ENCODE peak calls at places on chromosomes 1 and 21, in eight cellular contexts. I is neural progenitor cell, F is OCI-LY7, N is PC-3, D is hepatocyte, W is GM23248, U is SK-N-SH, C is MM.1S. J is an unnamed sample.

GRCh38 chr1:228291906-228292608 is 84.2 kb downstream of the OBSCN start:
- DNase-seq in F (no peak), D (no peak), I (no peak), W (peak), N (no peak), U (no peak), C (no peak), J (no peak)

GRCh38 chr1:170619167-170620030 is 44.5 kb upstream of the PRRX1 start:
- DNase-seq in U (no peak), N (peak), D (no peak), F (no peak), C (peak), W (peak), I (no peak), J (no peak)

GRCh38 chr1:27428316-27429028 is 36.0 kb downstream of the GPR3 start:
- DNase-seq in F (no peak), N (no peak), D (peak), C (no peak), U (peak), W (no peak), I (no peak), J (peak)

GRCh38 chr1:93016171-93016570 is 54.9 kb upstream of the DIPK1A start:
- DNase-seq in W (peak), D (no peak), I (peak), N (peak), F (no peak), U (no peak), C (no peak), J (peak)

GRCh38 chr1:237562247-237562823 is 328.4 kb downstream of the ZP4 start:
- DNase-seq in N (peak), I (peak), D (peak), C (peak), U (peak), F (peak), W (peak), J (peak)

GRCh38 chr1:209527993-209528392 is 55.5 kb upstream of the CAMK1G start:
- DNase-seq in N (peak), C (no peak), U (no peak), I (no peak), W (peak), D (peak), F (no peak), J (no peak)

GRCh38 chr1:183238071-183238470 is 52.0 kb downstream of the LAMC2 start:
- DNase-seq in N (peak), U (no peak), F (no peak), D (no peak), W (peak), C (no peak), I (no peak), J (no peak)

GRCh38 chr1:203028067-203028783 is 1.9 kb downstream of the PPFIA4 start:
- DNase-seq in I (no peak), D (peak), F (no peak), C (no peak), N (no peak), W (no peak), U (no peak), J (no peak)

GRCh38 chr1:1144122-1144842 is 28.4 kb upstream of the C1orf159 start:
- DNase-seq in W (no peak), D (no peak), C (peak), N (no peak), F (peak), I (peak), U (no peak), J (peak)

GRCh38 chr21:46214478-46215340 is 13.9 kb downstream of the LSS start:
- DNase-seq in W (no peak), N (no peak), D (no peak), C (no peak), U (no peak), F (no peak), I (no peak), J (no peak)

GRCh38 chr1:92951141-92951582 is 10.1 kb downstream of the DIPK1A start:
- DNase-seq in I (no peak), U (no peak), W (peak), N (peak), C (peak), F (peak), D (peak), J (no peak)

GRCh38 chr1:223765036-223765718 is 52.8 kb downstream of the CAPN2 start:
- DNase-seq in C (peak), F (no peak), N (no peak), D (peak), I (peak), W (peak), U (no peak), J (no peak)

GRCh38 chr1:61497013-61497412 is 227.9 kb downstream of the TM2D1 start:
- DNase-seq in D (no peak), F (no peak), U (no peak), I (no peak), C (no peak), W (no peak), N (peak), J (no peak)

GRCh38 chr1:183096889-183097288 is 73.7 kb downstream of the LAMC1 start:
- DNase-seq in W (peak), N (no peak), D (no peak), F (no peak), U (no peak), I (no peak), C (no peak), J (no peak)

GRCh38 chr1:18922319-18922726 is 20.0 kb upstream of the ALDH4A1 start:
- DNase-seq in I (peak), F (no peak), C (no peak), W (peak), U (no peak), D (peak), N (peak), J (no peak)

GRCh38 chr1:160058087-160058486 is 11.9 kb downstream of the KCNJ10 start:
- DNase-seq in N (peak), U (no peak), F (no peak), W (peak), I (no peak), C (no peak), D (no peak), J (peak)

GRCh38 chr1:94069649-94070285 is 51.2 kb downstream of the ABCA4 start:
- DNase-seq in I (no peak), U (no peak), D (no peak), W (no peak), F (no peak), N (peak), C (no peak), J (no peak)

GRCh38 chr21:25735895-25736597 is 1.3 kb downstream of the GABPA start:
- DNase-seq in C (peak), F (peak), D (peak), N (peak), I (peak), U (no peak), W (peak), J (peak)

GRCh38 chr1:204350857-204351573 is 8.7 kb downstream of the PLEKHA6 start:
- DNase-seq in U (peak), F (peak), I (peak), W (peak), C (no peak), D (peak), N (no peak), J (peak)

GRCh38 chr1:12047120-12047876 is 15.8 kb upstream of the TNFRSF8 start:
- DNase-seq in W (peak), U (no peak), N (no peak), D (no peak), F (no peak), I (no peak), C (peak), J (no peak)

GRCh38 chr1:234125283-234125682 is 220.8 kb downstream of the SLC35F3 start:
- DNase-seq in C (peak), F (peak), U (peak), D (peak), I (peak), N (peak), W (peak), J (peak)

GRCh38 chr1:234862944-234863515 is 253.1 kb upstream of the IRF2BP2 start:
- DNase-seq in F (no peak), C (no peak), D (peak), I (peak), U (no peak), N (no peak), W (peak), J (no peak)

GRCh38 chr1:183723571-183723970 is 70.5 kb upstream of the APOBEC4 start:
- DNase-seq in U (no peak), C (no peak), I (no peak), F (no peak), N (no peak), D (no peak), W (no peak), J (no peak)

GRCh38 chr21:45182958-45183357 is 104.7 kb downstream of the POFUT2 start:
- DNase-seq in D (no peak), W (no peak), U (no peak), C (no peak), N (no peak), F (no peak), I (no peak), J (no peak)

GRCh38 chr1:54981466-54981865 is 1.0 kb downstream of the TMEM61 start:
- DNase-seq in I (no peak), W (no peak), N (no peak), U (no peak), C (no peak), D (no peak), F (no peak), J (no peak)

GRCh38 chr1:28195780-28196179 is 19.3 kb upstream of the PTAFR start:
- DNase-seq in N (no peak), D (no peak), U (no peak), I (peak), F (no peak), C (no peak), W (no peak), J (peak)

GRCh38 chr1:15950763-15951295 is 25.1 kb downstream of the ZBTB17 start:
- DNase-seq in I (no peak), C (no peak), F (no peak), U (no peak), D (peak), N (no peak), W (peak), J (no peak)

GRCh38 chr1:54407957-54408700 is 1.9 kb upstream of the SSBP3 start:
- DNase-seq in N (peak), I (peak), D (no peak), W (peak), C (peak), F (no peak), U (no peak), J (peak)

GRCh38 chr1:68542586-68542985 is 45.7 kb upstream of the DEPDC1 start:
- DNase-seq in N (peak), W (peak), U (no peak), F (no peak), D (peak), C (no peak), I (no peak), J (no peak)

GRCh38 chr1:84899969-84900368 is 7.0 kb upstream of the LPAR3 start:
- DNase-seq in F (no peak), I (no peak), N (no peak), U (no peak), C (no peak), D (no peak), W (no peak), J (no peak)

GRCh38 chr1:36555041-36555440 is 72.3 kb upstream of the CSF3R start:
- DNase-seq in F (no peak), I (no peak), W (no peak), U (no peak), C (no peak), N (no peak), D (no peak), J (no peak)

GRCh38 chr1:56686171-56686570 is 41.1 kb downstream of the PRKAA2 start:
- DNase-seq in W (peak), I (no peak), U (no peak), F (no peak), C (no peak), N (peak), D (no peak), J (no peak)

GRCh38 chr1:33326690-33327300 is 5.9 kb upstream of the A3GALT2 start:
- DNase-seq in N (no peak), F (no peak), U (no peak), C (no peak), D (no peak), I (no peak), W (no peak), J (no peak)

GRCh38 chr1:12113433-12114339 is 50.6 kb downstream of the TNFRSF8 start:
- DNase-seq in W (peak), N (peak), F (no peak), U (no peak), D (no peak), C (peak), I (no peak), J (no peak)

GRCh38 chr1:91651671-91652071 is 151.0 kb downstream of the CDC7 start:
- DNase-seq in U (no peak), F (no peak), I (no peak), W (peak), D (peak), C (no peak), N (peak), J (no peak)

GRCh38 chr21:37618081-37618480 is 251.5 kb downstream of the DYRK1A start:
- DNase-seq in W (no peak), D (no peak), C (no peak), I (no peak), F (no peak), U (no peak), N (no peak), J (no peak)

DNA sequence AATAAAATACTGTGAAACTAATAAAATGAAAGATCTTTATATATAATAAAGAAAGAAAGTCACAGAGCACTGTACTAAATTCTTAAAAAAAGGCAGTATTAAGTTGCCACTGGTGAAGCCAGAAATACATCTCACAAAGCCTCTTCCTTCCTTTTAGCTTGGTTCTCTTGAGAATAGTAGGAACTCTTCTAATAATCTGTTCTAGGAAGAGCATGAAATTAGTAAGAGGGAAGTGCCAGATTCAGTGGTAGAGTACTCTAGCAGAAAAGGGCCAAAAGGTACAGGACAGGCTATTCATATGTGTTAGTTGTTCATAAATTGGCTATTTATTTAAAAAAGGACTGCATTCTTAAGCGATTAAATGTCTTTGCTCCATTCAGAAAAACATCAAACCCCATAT is 33.7 kb downstream of the CTTNBP2NL start:
- DNase-seq in I (no peak), C (no peak), U (no peak), F (no peak), N (no peak), W (no peak), D (no peak), J (no peak)
- TF ChIP-seq EZH2phosphoT487 in I (no peak), C (no peak), U (no peak), F (no peak), N (no peak), W (no peak), D (no peak), J (no peak)

GRCh38 chr21:43203523-43204080 is 34.8 kb downstream of the CRYAA start:
- DNase-seq in F (no peak), D (no peak), W (no peak), C (no peak), N (no peak), U (no peak), I (no peak), J (no peak)
- TF ChIP-seq EZH2phosphoT487 in F (no peak), D (no peak), W (no peak), C (no peak), N (no peak), U (no peak), I (no peak), J (no peak)

DNA sequence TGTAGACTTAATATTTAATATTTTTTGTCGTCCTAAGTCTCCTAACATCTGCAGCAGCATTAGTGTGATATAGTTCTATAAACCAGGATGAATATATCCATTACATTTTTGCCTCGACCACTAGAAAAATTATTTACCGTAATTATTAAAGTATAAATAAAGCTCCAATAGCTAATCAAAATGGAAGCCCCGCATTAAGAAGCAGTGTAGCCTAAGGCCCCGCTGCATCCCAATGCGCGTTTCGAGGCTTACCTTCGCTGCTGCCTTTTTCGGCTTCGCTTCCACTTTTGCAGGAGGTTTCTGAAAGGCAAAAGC is 891 bp downstream of the HMGN1 start:
- DNase-seq in D (no peak), F (no peak), C (no peak), I (no peak), N (no peak), U (no peak), W (no peak), J (no peak)
- TF ChIP-seq EZH2phosphoT487 in D (no peak), F (no peak), C (no peak), I (no peak), N (no peak), U (no peak), W (no peak), J (no peak)

GRCh38 chr1:98706173-98706848 is 44.8 kb downstream of the SNX7 start:
- DNase-seq in W (peak), C (no peak), U (no peak), I (no peak), N (no peak), F (no peak), D (no peak), J (no peak)

GRCh38 chr1:98702976-98703375 is 41.5 kb downstream of the SNX7 start:
- DNase-seq in N (peak), U (no peak), I (no peak), C (no peak), F (no peak), W (peak), D (no peak), J (no peak)

GRCh38 chr1:98709906-98710305 is 48.4 kb downstream of the SNX7 start:
- DNase-seq in W (no peak), C (no peak), F (no peak), U (no peak), D (no peak), I (no peak), N (no peak), J (no peak)

GRCh38 chr1:98700228-98700627 is 38.7 kb downstream of the SNX7 start:
- DNase-seq in C (no peak), F (no peak), U (no peak), N (peak), W (no peak), D (no peak), I (no peak), J (no peak)

GRCh38 chr1:98704474-98704873 is 43.0 kb downstream of the SNX7 start:
- DNase-seq in C (no peak), I (peak), U (peak), D (peak), F (no peak), N (no peak), W (peak), J (peak)
- TF ChIP-seq EZH2phosphoT487 in C (no peak), I (no peak), U (no peak), D (no peak), F (no peak), N (no peak), W (no peak), J (no peak)

DNA sequence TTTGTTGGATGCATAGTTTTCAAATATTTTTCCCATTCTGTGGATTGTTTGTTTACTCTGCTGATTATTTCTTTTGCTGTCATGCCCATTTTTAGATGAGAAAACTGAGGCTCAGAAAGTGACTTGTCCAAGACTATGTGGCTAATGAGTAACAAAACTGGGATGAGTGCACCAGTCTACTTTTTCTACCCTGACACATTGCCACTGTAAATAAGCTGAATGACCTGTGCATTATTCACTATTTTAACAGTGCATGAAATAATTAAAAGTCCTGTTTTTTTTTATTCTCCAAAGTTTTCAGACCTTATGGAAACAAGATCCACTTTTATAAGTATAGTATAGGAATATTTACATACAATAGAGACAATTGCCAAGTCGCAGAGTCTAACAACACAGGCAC is 45.1 kb downstream of the HLX start:
- DNase-seq in W (peak), C (no peak), F (no peak), I (no peak), N (peak), D (no peak), U (no peak), J (no peak)
- TF ChIP-seq EZH2phosphoT487 in W (no peak), C (no peak), F (no peak), I (no peak), N (no peak), D (no peak), U (no peak), J (no peak)

GRCh38 chr1:79353224-79353623 is 346.7 kb upstream of the ADGRL4 start:
- DNase-seq in U (peak), D (peak), C (peak), N (peak), I (peak), F (peak), W (peak), J (peak)
- TF ChIP-seq EZH2phosphoT487 in U (no peak), D (no peak), C (no peak), N (no peak), I (no peak), F (no peak), W (no peak), J (no peak)